ENCODE peak calls at places on chromosomes 6 and 20, in nine cellular contexts. V, W, S, N, B, K, J, I and L are unnamed samples.

GRCh38 chr20:11905460-11906150 is 12.1 kb upstream of the BTBD3 start:
- DNase-seq in V (no peak), W (no peak), S (no peak), N (no peak), B (no peak), K (no peak), J (no peak), I (no peak), L (no peak)

GRCh38 chr20:24350923-24351368 is 118.5 kb upstream of the SYNDIG1 start:
- DNase-seq in V (no peak), W (no peak), S (no peak), N (no peak), B (no peak), K (no peak), J (no peak), I (no peak), L (peak; percentile 2)

GRCh38 chr6:137226682-137227081 is 7.5 kb upstream of the IFNGR1 start:
- DNase-seq in V (no peak), W (no peak), S (no peak), N (no peak), B (no peak), K (no peak), J (no peak), I (no peak), L (no peak)

GRCh38 chr6:11964729-11965128 is 47.4 kb upstream of the HIVEP1 start:
- DNase-seq in V (no peak), W (no peak), S (no peak), N (no peak), B (no peak), K (no peak), J (no peak), I (no peak), L (no peak)

GRCh38 chr6:46756469-46757205 is 9.9 kb downstream of the ANKRD66 start:
- DNase-seq in V (no peak), W (no peak), S (no peak), N (no peak), B (no peak), K (no peak), J (no peak), I (no peak), L (peak; percentile 23)

GRCh38 chr6:42120895-42121865 is 21.2 kb downstream of the C6orf132 start:
- DNase-seq in V (no peak), W (no peak), S (no peak), N (peak; percentile 46), B (no peak), K (no peak), J (no peak), I (peak; percentile 91), L (peak; percentile 97)

GRCh38 chr6:36285797-36286196 is 15.9 kb downstream of the PNPLA1 start:
- DNase-seq in V (no peak), W (no peak), S (no peak), N (peak; percentile 44), B (no peak), K (no peak), J (no peak), I (no peak), L (peak; percentile 2)

GRCh38 chr6:17484201-17484606 is 90.8 kb downstream of the CAP2 start:
- DNase-seq in V (no peak), W (no peak), S (no peak), N (no peak), B (no peak), K (no peak), J (no peak), I (no peak), L (no peak)

GRCh38 chr6:85641916-85642773 is 541 bp downstream of the SYNCRIP start:
- DNase-seq in V (peak; percentile 47), W (peak; percentile 41), S (peak; percentile 67), N (no peak), B (peak; percentile 66), K (peak; percentile 60), J (peak; percentile 53), I (no peak), L (peak; percentile 49)

GRCh38 chr6:131197716-131198115 is 62.4 kb downstream of the AKAP7 start:
- DNase-seq in V (no peak), W (no peak), S (no peak), N (no peak), B (no peak), K (peak; percentile 9), J (no peak), I (no peak), L (no peak)

GRCh38 chr6:161066511-161066910 is 74.9 kb downstream of the MAP3K4 start:
- DNase-seq in V (no peak), W (no peak), S (no peak), N (no peak), B (no peak), K (no peak), J (no peak), I (no peak), L (no peak)

GRCh38 chr20:63957690-63958441 is 1.6 kb upstream of the UCKL1 start:
- DNase-seq in V (no peak), W (no peak), S (peak; percentile 43), N (no peak), B (no peak), K (no peak), J (no peak), I (no peak), L (no peak)

GRCh38 chr6:27157461-27158315 is 89.8 kb upstream of the PRSS16 start:
- DNase-seq in V (peak; percentile 78), W (peak; percentile 87), S (peak; percentile 87), N (peak; percentile 88), B (peak; percentile 78), K (peak; percentile 85), J (no peak), I (peak; percentile 66), L (peak; percentile 84)

GRCh38 chr20:1841554-1842140 is 53.6 kb upstream of the SIRPA start:
- DNase-seq in V (no peak), W (no peak), S (no peak), N (no peak), B (no peak), K (no peak), J (no peak), I (no peak), L (no peak)

GRCh38 chr20:40941023-40941655 is 87.5 kb upstream of the TOP1 start:
- DNase-seq in V (no peak), W (no peak), S (no peak), N (no peak), B (no peak), K (no peak), J (no peak), I (no peak), L (no peak)

GRCh38 chr6:120675886-120676285 is 658.4 kb downstream of the TBC1D32 start:
- DNase-seq in V (no peak), W (no peak), S (no peak), N (peak; percentile 12), B (no peak), K (no peak), J (no peak), I (no peak), L (no peak)

GRCh38 chr20:21521596-21522478 is 8.0 kb upstream of the NKX2-2 start:
- DNase-seq in V (no peak), W (no peak), S (peak; percentile 32), N (no peak), B (no peak), K (no peak), J (peak; percentile 30), I (no peak), L (no peak)

GRCh38 chr6:34745277-34746103 is 11.8 kb upstream of the SNRPC start:
- DNase-seq in V (no peak), W (no peak), S (peak; percentile 36), N (peak; percentile 29), B (peak; percentile 44), K (no peak), J (no peak), I (peak; percentile 30), L (peak; percentile 22)

GRCh38 chr20:50632236-50632635 is 59.1 kb downstream of the RIPOR3 start:
- DNase-seq in V (no peak), W (no peak), S (no peak), N (no peak), B (no peak), K (no peak), J (no peak), I (no peak), L (no peak)

GRCh38 chr20:43941476-43942212 is 27.0 kb downstream of the TOX2 start:
- DNase-seq in V (no peak), W (no peak), S (no peak), N (no peak), B (no peak), K (no peak), J (no peak), I (no peak), L (peak; percentile 16)

GRCh38 chr20:20877079-20877478 is 164.6 kb upstream of the RALGAPA2 start:
- DNase-seq in V (no peak), W (no peak), S (no peak), N (no peak), B (no peak), K (no peak), J (no peak), I (no peak), L (no peak)

GRCh38 chr20:62688855-62689460 is 19.7 kb upstream of the NTSR1 start:
- DNase-seq in V (no peak), W (no peak), S (no peak), N (peak; percentile 73), B (no peak), K (no peak), J (no peak), I (no peak), L (no peak)

GRCh38 chr6:28005124-28005662 is 48.2 kb downstream of the OR2B6 start:
- DNase-seq in V (no peak), W (no peak), S (no peak), N (peak; percentile 27), B (no peak), K (no peak), J (no peak), I (no peak), L (no peak)

GRCh38 chr20:20521736-20522135 is 153.8 kb downstream of the INSM1 start:
- DNase-seq in V (no peak), W (no peak), S (no peak), N (no peak), B (no peak), K (no peak), J (no peak), I (no peak), L (peak; percentile 31)

GRCh38 chr6:7615611-7616383 is 25.8 kb downstream of the SNRNP48 start:
- DNase-seq in V (peak; percentile 34), W (peak; percentile 12), S (no peak), N (peak; percentile 35), B (no peak), K (peak; percentile 33), J (peak; percentile 41), I (no peak), L (peak; percentile 68)

GRCh38 chr6:8888468-8888867 is 453.1 kb upstream of the SLC35B3 start:
- DNase-seq in V (no peak), W (no peak), S (no peak), N (no peak), B (no peak), K (no peak), J (peak; percentile 25), I (no peak), L (peak; percentile 11)

GRCh38 chr6:149965191-149966020 is 1.7 kb downstream of the ULBP1 start:
- DNase-seq in V (no peak), W (peak; percentile 18), S (peak; percentile 39), N (no peak), B (no peak), K (no peak), J (peak; percentile 54), I (no peak), L (no peak)